ENCODE peak calls at places on chromosomes 13 and 19, in six cellular contexts. L, X, R, O, Z and S are unnamed samples.

GRCh38 chr13:25300861-25301346 is 521 bp upstream of the NUP58 start:
- DNase-seq in L (no peak), X (peak), R (no peak), O (no peak), Z (no peak), S (no peak)

GRCh38 chr13:85590231-85590931 is 208.8 kb downstream of the SLITRK6 start:
- DNase-seq in L (no peak), X (no peak), R (no peak), O (peak), Z (no peak), S (peak)

GRCh38 chr19:41294393-41294792 is 15.6 kb upstream of the CCDC97 start:
- DNase-seq in L (no peak), X (no peak), R (no peak), O (no peak), Z (no peak), S (no peak)

GRCh38 chr19:47381653-47382279 is 32.7 kb downstream of the DHX34 start:
- DNase-seq in L (peak), X (no peak), R (no peak), O (no peak), Z (no peak), S (no peak)

GRCh38 chr19:2270157-2270571 is 11.8 kb downstream of the PEAK3 start:
- DNase-seq in L (no peak), X (no peak), R (no peak), O (peak), Z (no peak), S (no peak)

GRCh38 chr19:28201462-28201943 is 1011.4 kb downstream of the UQCRFS1 start:
- DNase-seq in L (no peak), X (no peak), R (no peak), O (no peak), Z (no peak), S (no peak)

GRCh38 chr19:16202320-16203255 is 4.9 kb downstream of the AP1M1 start:
- DNase-seq in L (no peak), X (no peak), R (no peak), O (peak), Z (no peak), S (peak)

GRCh38 chr19:39432677-39433025 is 3.1 kb downstream of the RPS16 start:
- DNase-seq in L (no peak), X (no peak), R (no peak), O (no peak), Z (no peak), S (no peak)

GRCh38 chr13:43085545-43085944 is 62.2 kb downstream of the DNAJC15 start:
- DNase-seq in L (no peak), X (no peak), R (peak), O (peak), Z (no peak), S (peak)

GRCh38 chr19:3480383-3481091 is at the start of gene SMIM24:
- DNase-seq in L (peak), X (no peak), R (no peak), O (no peak), Z (no peak), S (no peak)

GRCh38 chr19:10412257-10412977 is 7.9 kb upstream of the PDE4A start:
- DNase-seq in L (no peak), X (no peak), R (no peak), O (no peak), Z (no peak), S (no peak)

GRCh38 chr13:90047600-90047999 is 1299.9 kb upstream of the MIR17HG start:
- DNase-seq in L (no peak), X (no peak), R (no peak), O (no peak), Z (no peak), S (no peak)

GRCh38 chr19:55472463-55472862 is 4.0 kb upstream of the ZNF628 start:
- DNase-seq in L (no peak), X (no peak), R (peak), O (peak), Z (no peak), S (peak)

GRCh38 chr13:34308725-34309124 is 490.8 kb downstream of the RFC3 start:
- DNase-seq in L (no peak), X (no peak), R (no peak), O (peak), Z (no peak), S (peak)

GRCh38 chr19:17340302-17340870 is 3.0 kb downstream of the GTPBP3 start:
- DNase-seq in L (peak), X (no peak), R (no peak), O (peak), Z (no peak), S (no peak)

GRCh38 chr19:8517551-8518442 is 3.8 kb upstream of the ZNF414 start:
- DNase-seq in L (no peak), X (peak), R (no peak), O (peak), Z (no peak), S (no peak)

GRCh38 chr13:80716610-80717081 is 375.7 kb upstream of the SPRY2 start:
- DNase-seq in L (no peak), X (no peak), R (no peak), O (no peak), Z (no peak), S (peak)

GRCh38 chr19:36441339-36441738 is 22.9 kb upstream of the ZFP82 start:
- DNase-seq in L (no peak), X (no peak), R (no peak), O (no peak), Z (no peak), S (no peak)

GRCh38 chr19:12527034-12527836 is 24.0 kb downstream of the ZNF564 start:
- DNase-seq in L (no peak), X (no peak), R (no peak), O (peak), Z (no peak), S (peak)

GRCh38 chr13:49108204-49108603 is 111.9 kb upstream of the MLNR start:
- DNase-seq in L (no peak), X (no peak), R (no peak), O (no peak), Z (no peak), S (no peak)

GRCh38 chr19:4124638-4125037 is 716 bp upstream of the MAP2K2 start:
- DNase-seq in L (no peak), X (no peak), R (no peak), O (no peak), Z (no peak), S (no peak)

GRCh38 chr13:91078093-91078679 is 269.3 kb upstream of the MIR17HG start:
- DNase-seq in L (no peak), X (no peak), R (peak), O (no peak), Z (no peak), S (peak)

GRCh38 chr13:40420160-40420740 is 246.2 kb downstream of the FOXO1 start:
- DNase-seq in L (no peak), X (no peak), R (no peak), O (no peak), Z (no peak), S (no peak)

GRCh38 chr19:12880551-12881171 is 588 bp downstream of the DNASE2 start:
- DNase-seq in L (peak), X (no peak), R (no peak), O (peak), Z (no peak), S (peak)

GRCh38 chr13:49240017-49240416 is 7.7 kb upstream of the CDADC1 start:
- DNase-seq in L (no peak), X (peak), R (peak), O (peak), Z (peak), S (peak)

GRCh38 chr19:17765069-17765618 is 13.9 kb downstream of the FCHO1 start:
- DNase-seq in L (peak), X (no peak), R (peak), O (no peak), Z (no peak), S (no peak)

GRCh38 chr13:29059837-29060236 is 239.7 kb downstream of the MTUS2 start:
- DNase-seq in L (no peak), X (no peak), R (no peak), O (no peak), Z (no peak), S (no peak)

GRCh38 chr19:1274081-1274851 is 1.1 kb upstream of the FAM174C start:
- DNase-seq in L (no peak), X (no peak), R (no peak), O (no peak), Z (no peak), S (no peak)

GRCh38 chr13:51096131-51096530 is 14.9 kb downstream of the C13orf42 start:
- DNase-seq in L (no peak), X (no peak), R (no peak), O (no peak), Z (no peak), S (no peak)

GRCh38 chr19:35777411-35777841 is 2.1 kb downstream of the ARHGAP33 start:
- DNase-seq in L (no peak), X (no peak), R (no peak), O (no peak), Z (no peak), S (no peak)

GRCh38 chr13:43662976-43663375 is 123.8 kb downstream of the ENOX1 start:
- DNase-seq in L (no peak), X (no peak), R (no peak), O (peak), Z (no peak), S (peak)

GRCh38 chr13:46894534-46894906 is 2.3 kb downstream of the HTR2A start:
- DNase-seq in L (no peak), X (no peak), R (no peak), O (no peak), Z (no peak), S (no peak)

GRCh38 chr19:52993342-52994178 is 20.2 kb upstream of the ERVV-1 start:
- DNase-seq in L (peak), X (peak), R (peak), O (peak), Z (peak), S (peak)

GRCh38 chr19:35404879-35405622 is 34.2 kb downstream of the GPR42 start:
- DNase-seq in L (peak), X (no peak), R (no peak), O (peak), Z (peak), S (peak)

GRCh38 chr19:6061420-6062130 is 48.7 kb downstream of the RFX2 start:
- DNase-seq in L (no peak), X (no peak), R (no peak), O (no peak), Z (no peak), S (no peak)

GRCh38 chr13:79654520-79654919 is 173.6 kb downstream of the NDFIP2 start:
- DNase-seq in L (no peak), X (no peak), R (no peak), O (no peak), Z (no peak), S (peak)